ENCODE peak calls at places on chromosomes 1 and 21, in four cellular contexts. M, K, D and F are unnamed samples.

GRCh38 chr1:204289280-204289679 is 70.4 kb downstream of the PLEKHA6 start:
- DNase-seq in M (no peak), K (no peak), D (no peak), F (no peak)

GRCh38 chr1:98045211-98046030 is 124.6 kb upstream of the DPYD start:
- DNase-seq in M (no peak), K (no peak), D (peak; percentile 87), F (peak; percentile 52)

GRCh38 chr1:68213843-68214242 is 18.5 kb downstream of the WLS start:
- DNase-seq in M (no peak), K (no peak), D (no peak), F (peak; percentile 30)

GRCh38 chr1:38133781-38134180 is 87.2 kb upstream of the POU3F1 start:
- DNase-seq in M (no peak), K (no peak), D (no peak), F (no peak)

GRCh38 chr21:38863843-38864363 is 58.2 kb downstream of the ETS2 start:
- DNase-seq in M (no peak), K (no peak), D (no peak), F (no peak)

GRCh38 chr1:39196244-39197215 is 8.0 kb upstream of the MACF1 start:
- DNase-seq in M (no peak), K (no peak), D (no peak), F (no peak)

GRCh38 chr1:68308034-68308433 is 75.7 kb upstream of the WLS start:
- DNase-seq in M (no peak), K (no peak), D (no peak), F (no peak)

GRCh38 chr1:23081376-23081775 is 62.1 kb downstream of the KDM1A start:
- DNase-seq in M (no peak), K (no peak), D (no peak), F (no peak)

GRCh38 chr1:178055093-178055492 is 38.8 kb upstream of the RASAL2 start:
- DNase-seq in M (peak; percentile 42), K (no peak), D (no peak), F (no peak)

GRCh38 chr1:240242601-240243144 is 151.0 kb downstream of the FMN2 start:
- DNase-seq in M (no peak), K (peak; percentile 48), D (no peak), F (no peak)

GRCh38 chr1:162548170-162548569 is 13.4 kb upstream of the UAP1 start:
- DNase-seq in M (no peak), K (no peak), D (no peak), F (no peak)